ENCODE peak calls at places on chromosome 4, in six cellular contexts. M is activated CD4-positive, alpha-beta T cell treated with anti-CD3 and anti-CD28 coated beads for 48 hours; T is H9; G is brain microvascular endothelial cell; W is LoVo; H is choroid plexus epithelial cell. D is an unnamed sample.

GRCh38 chr4:110119880-110120279 is 78.5 kb downstream of the ELOVL6 start:
- DNase-seq in M (no peak), T (no peak), G (no peak), W (no peak), H (peak; percentile 84), D (peak; percentile 66)

GRCh38 chr4:12411072-12411471 is 982.4 kb upstream of the HS3ST1 start:
- DNase-seq in M (no peak), T (no peak), G (no peak), W (no peak), H (peak; percentile 14), D (no peak)

GRCh38 chr4:86401826-86402225 is 42.0 kb upstream of the MAPK10 start:
- DNase-seq in M (no peak), T (no peak), G (no peak), W (no peak), H (no peak), D (no peak)

GRCh38 chr4:21765810-21766407 is 182.7 kb downstream of the KCNIP4 start:
- DNase-seq in M (peak; percentile 35), T (peak; percentile 71), G (peak; percentile 65), W (peak; percentile 49), H (peak; percentile 78), D (peak; percentile 48)

GRCh38 chr4:55409468-55410171 is 13.9 kb downstream of the TMEM165 start:
- DNase-seq in M (no peak), T (peak; percentile 31), G (peak; percentile 74), W (no peak), H (peak; percentile 67), D (peak; percentile 41)

GRCh38 chr4:153071953-153072622 is 132.2 kb upstream of the TRIM2 start:
- DNase-seq in M (no peak), T (no peak), G (no peak), W (no peak), H (no peak), D (no peak)

GRCh38 chr4:38523054-38523453 is 140.9 kb upstream of the KLF3 start:
- DNase-seq in M (no peak), T (no peak), G (no peak), W (no peak), H (no peak), D (no peak)

GRCh38 chr4:53541577-53542206 is 49.6 kb downstream of the LNX1 start:
- DNase-seq in M (no peak), T (no peak), G (peak; percentile 76), W (no peak), H (peak; percentile 91), D (peak; percentile 79)

GRCh38 chr4:76539979-76540378 is 105.0 kb downstream of the SHROOM3 start:
- DNase-seq in M (no peak), T (no peak), G (peak; percentile 60), W (peak; percentile 53), H (peak; percentile 36), D (peak; percentile 11)

D was measured in EL.